ENCODE peak calls at places on chromosomes 12 and 14, in eight cellular contexts. C is amniotic epithelial cell, Q is activated T-helper 1 cell treated with Interleukin-2 at 50 U/mL for 16 hours, R is EL, E is GM04503, G is iPS-NIHi11, P is cerebellar nuclear complex, D is cardiac fibroblast. S is an unnamed sample.

GRCh38 chr14:67911506-67911905 is 91.9 kb downstream of the RAD51B start:
- DNase-seq in R (no peak), C (no peak), E (no peak), Q (no peak), G (no peak), P (no peak), D (peak), S (no peak)

GRCh38 chr14:61101803-61102548 is 120.9 kb downstream of the SLC38A6 start:
- DNase-seq in Q (no peak), C (peak), D (peak), G (peak), R (no peak), E (no peak), P (no peak), S (no peak)

GRCh38 chr12:24948452-24948815 is 467 bp downstream of the BCAT1 start:
- DNase-seq in C (no peak), Q (no peak), D (peak), E (no peak), G (no peak), R (peak), P (no peak), S (peak)

GRCh38 chr14:22887260-22887989 is 4.4 kb downstream of the REM2 start:
- DNase-seq in P (no peak), D (peak), E (no peak), Q (peak), C (peak), G (peak), R (peak), S (peak)

GRCh38 chr12:109436181-109436546 is 40.9 kb downstream of the KCTD10 start:
- DNase-seq in E (no peak), D (no peak), G (no peak), Q (no peak), R (no peak), C (no peak), P (no peak), S (no peak)

GRCh38 chr12:128266559-128267245 is at the start of gene TMEM132C:
- DNase-seq in R (no peak), Q (no peak), D (no peak), E (no peak), C (no peak), G (no peak), P (no peak), S (no peak)

GRCh38 chr12:104470521-104470920 is 13.8 kb downstream of the CHST11 start:
- DNase-seq in C (no peak), R (no peak), D (no peak), P (no peak), Q (no peak), G (no peak), E (no peak), S (no peak)

GRCh38 chr14:64296561-64296960 is 2.4 kb upstream of the ESR2 start:
- DNase-seq in R (no peak), D (peak), P (no peak), C (peak), E (no peak), G (no peak), Q (no peak), S (peak)

GRCh38 chr12:94262228-94263010 is 114.0 kb downstream of the PLXNC1 start:
- DNase-seq in G (no peak), Q (peak), E (peak), D (peak), P (no peak), C (peak), R (peak), S (peak)

GRCh38 chr14:54133896-54134295 is 177.3 kb upstream of the BMP4 start:
- DNase-seq in P (no peak), D (peak), Q (no peak), E (no peak), C (peak), G (no peak), R (peak), S (peak)

GRCh38 chr14:68506645-68507405 is 286.0 kb downstream of the ZFP36L1 start:
- DNase-seq in G (no peak), P (no peak), R (no peak), Q (no peak), E (no peak), D (no peak), C (no peak), S (no peak)

GRCh38 chr14:95774265-95775160 is 60.6 kb upstream of the TCL1A start:
- DNase-seq in R (peak), E (no peak), D (peak), G (peak), Q (peak), P (no peak), C (peak), S (peak)

GRCh38 chr14:61525293-61526011 is 169.9 kb upstream of the HIF1A start:
- DNase-seq in G (no peak), D (peak), Q (peak), E (no peak), R (peak), P (no peak), C (peak), S (peak)

GRCh38 chr12:6095269-6095668 is 29.2 kb downstream of the VWF start:
- DNase-seq in D (no peak), Q (no peak), E (no peak), P (no peak), G (no peak), C (no peak), R (no peak), S (no peak)

GRCh38 chr12:19681007-19681406 is 241.7 kb downstream of the AEBP2 start:
- DNase-seq in E (no peak), Q (no peak), P (no peak), C (no peak), G (no peak), D (no peak), R (no peak), S (no peak)

GRCh38 chr14:93976477-93977057 is at the start of gene ASB2:
- DNase-seq in P (no peak), R (no peak), E (no peak), Q (no peak), G (no peak), D (no peak), C (no peak), S (peak)